ENCODE peak calls at places on chromosomes 3 and 15, in seven cellular contexts. P, S, Z, H, X, N and K are unnamed samples.

GRCh38 chr15:89361451-89362202 is 27.0 kb upstream of the POLG start:
- DNase-seq in Z (no peak), P (peak), H (peak), S (peak), N (peak), X (no peak), K (peak)

GRCh38 chr3:65672876-65673815 is 365.6 kb downstream of the MAGI1 start:
- DNase-seq in P (peak), N (peak), S (no peak), X (no peak), H (peak), Z (peak), K (peak)

GRCh38 chr15:50123861-50124556 is 5.0 kb upstream of the ATP8B4 start:
- DNase-seq in H (no peak), Z (no peak), X (no peak), S (no peak), P (no peak), N (peak), K (no peak)

GRCh38 chr3:69113536-69113935 is 8.9 kb downstream of the LMOD3 start:
- DNase-seq in H (no peak), X (no peak), Z (no peak), N (no peak), S (no peak), P (no peak), K (no peak)

GRCh38 chr15:33639968-33640367 is 328.3 kb upstream of the CHRM5 start:
- DNase-seq in Z (no peak), P (no peak), N (no peak), X (no peak), S (no peak), H (no peak), K (no peak)

GRCh38 chr15:77821959-77822256 is 189.2 kb upstream of the LINGO1 start:
- DNase-seq in S (no peak), P (no peak), X (no peak), H (no peak), N (no peak), Z (no peak), K (no peak)

GRCh38 chr3:143883151-143883550 is 34.9 kb upstream of the SLC9A9 start:
- DNase-seq in P (no peak), H (no peak), N (no peak), S (no peak), X (no peak), Z (no peak), K (no peak)

GRCh38 chr15:80010131-80010673 is 39.2 kb upstream of the BCL2A1 start:
- DNase-seq in P (no peak), Z (no peak), N (no peak), H (no peak), X (no peak), S (no peak), K (no peak)

GRCh38 chr15:86863226-86863915 is 783.7 kb downstream of the AGBL1 start:
- DNase-seq in S (no peak), P (no peak), Z (no peak), X (no peak), H (peak), N (no peak), K (no peak)

GRCh38 chr3:147159141-147159540 is 247.2 kb downstream of the ZIC4 start:
- DNase-seq in Z (no peak), H (no peak), S (no peak), X (no peak), N (no peak), P (no peak), K (no peak)

GRCh38 chr3:50227390-50228183 is 8.4 kb upstream of the GNAI2 start:
- DNase-seq in P (peak), N (peak), H (peak), Z (peak), X (peak), S (peak), K (peak)

GRCh38 chr3:23804441-23805227 is 1.1 kb upstream of the UBE2E1 start:
- DNase-seq in Z (no peak), H (no peak), P (no peak), S (no peak), N (no peak), X (no peak), K (no peak)

GRCh38 chr3:23806322-23807160 is 786 bp downstream of the UBE2E1 start:
- DNase-seq in H (peak), P (peak), S (no peak), X (no peak), Z (no peak), N (peak), K (no peak)

GRCh38 chr3:23805228-23805880 is 401 bp upstream of the UBE2E1 start:
- DNase-seq in S (no peak), Z (no peak), H (no peak), N (no peak), P (no peak), X (no peak), K (no peak)

GRCh38 chr3:23807161-23808015 is 1.6 kb downstream of the UBE2E1 start:
- DNase-seq in H (no peak), N (peak), S (no peak), P (no peak), X (no peak), Z (no peak), K (no peak)

DNA sequence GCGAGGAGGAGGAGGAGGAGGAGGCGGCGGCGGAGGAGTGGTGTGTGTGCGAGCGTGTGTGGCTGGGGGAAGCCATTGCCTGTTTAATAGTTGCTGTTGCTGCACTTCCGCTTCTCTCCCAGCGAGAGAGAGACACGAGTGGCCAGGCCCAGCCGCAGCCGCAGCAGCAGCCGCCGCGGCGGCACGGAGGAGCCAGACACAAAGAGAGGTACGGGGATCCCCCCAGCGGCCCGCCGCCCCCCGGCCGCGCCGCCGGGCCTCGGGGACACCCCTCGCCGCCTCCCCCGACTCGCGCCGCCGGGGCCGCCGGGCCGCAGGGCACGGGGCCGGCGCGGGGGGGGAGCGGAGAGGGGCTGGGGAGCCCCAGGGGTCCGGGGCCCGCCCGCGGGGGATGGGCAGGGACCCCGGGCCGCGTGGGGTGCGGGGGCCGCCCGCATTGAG is at the start of gene UBE2E1:
- DNase-seq in Z (peak), N (peak), S (peak), P (peak), X (peak), H (peak), K (peak)
- TF ChIP-seq POLR2A in Z (peak), N (peak), S (no peak), P (no peak), X (peak), H (peak), K (peak)

DNA sequence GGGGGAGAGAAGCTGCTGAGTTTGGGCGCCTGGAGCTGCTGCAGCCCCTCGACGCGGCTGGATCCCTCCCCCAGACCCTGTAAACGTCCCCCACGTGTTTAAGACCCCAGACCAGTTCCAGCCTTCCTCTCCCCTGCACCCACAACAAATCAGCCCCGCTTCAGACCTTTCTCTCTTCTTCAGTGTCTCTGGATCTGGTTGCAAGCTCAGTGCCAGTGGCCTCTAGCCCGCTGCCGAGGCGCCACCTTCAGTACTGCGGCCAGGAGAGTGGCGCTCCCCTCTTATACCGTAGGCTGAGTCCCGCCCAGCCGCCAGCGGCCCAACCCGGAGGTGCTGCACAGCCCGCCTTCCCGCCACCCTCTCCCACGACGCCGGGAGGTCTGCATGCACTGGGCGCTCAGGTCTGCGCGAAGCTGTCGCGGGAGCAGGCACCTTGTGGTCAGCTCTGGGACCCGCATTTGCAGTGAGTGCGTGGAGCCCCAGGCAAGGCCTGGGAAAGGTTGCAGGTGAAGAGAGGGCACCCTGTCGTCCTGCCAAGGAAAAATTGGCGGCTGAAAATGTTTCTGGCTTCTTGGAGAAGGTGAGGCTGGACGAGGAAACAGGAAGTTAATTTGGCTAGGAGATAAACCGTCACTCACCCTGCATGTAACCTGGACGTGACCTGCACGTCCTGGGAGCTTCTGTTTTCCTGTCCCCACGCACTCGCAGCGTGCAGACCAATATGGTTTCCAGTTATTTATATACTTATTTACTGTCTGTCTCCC is at the start of gene C2CD4B:
- DNase-seq in H (peak), P (peak), N (peak), S (peak), Z (no peak), X (no peak), K (no peak)
- TF ChIP-seq POLR2A in H (peak), P (no peak), N (no peak), S (no peak), Z (no peak), X (peak), K (no peak)

GRCh38 chr3:101561630-101562328 is at the start of gene TRMT10C:
- DNase-seq in N (peak), Z (peak), P (peak), X (peak), S (peak), H (peak), K (peak)
- TF ChIP-seq POLR2A in N (no peak), Z (peak), P (no peak), X (peak), S (peak), H (peak), K (peak)

DNA sequence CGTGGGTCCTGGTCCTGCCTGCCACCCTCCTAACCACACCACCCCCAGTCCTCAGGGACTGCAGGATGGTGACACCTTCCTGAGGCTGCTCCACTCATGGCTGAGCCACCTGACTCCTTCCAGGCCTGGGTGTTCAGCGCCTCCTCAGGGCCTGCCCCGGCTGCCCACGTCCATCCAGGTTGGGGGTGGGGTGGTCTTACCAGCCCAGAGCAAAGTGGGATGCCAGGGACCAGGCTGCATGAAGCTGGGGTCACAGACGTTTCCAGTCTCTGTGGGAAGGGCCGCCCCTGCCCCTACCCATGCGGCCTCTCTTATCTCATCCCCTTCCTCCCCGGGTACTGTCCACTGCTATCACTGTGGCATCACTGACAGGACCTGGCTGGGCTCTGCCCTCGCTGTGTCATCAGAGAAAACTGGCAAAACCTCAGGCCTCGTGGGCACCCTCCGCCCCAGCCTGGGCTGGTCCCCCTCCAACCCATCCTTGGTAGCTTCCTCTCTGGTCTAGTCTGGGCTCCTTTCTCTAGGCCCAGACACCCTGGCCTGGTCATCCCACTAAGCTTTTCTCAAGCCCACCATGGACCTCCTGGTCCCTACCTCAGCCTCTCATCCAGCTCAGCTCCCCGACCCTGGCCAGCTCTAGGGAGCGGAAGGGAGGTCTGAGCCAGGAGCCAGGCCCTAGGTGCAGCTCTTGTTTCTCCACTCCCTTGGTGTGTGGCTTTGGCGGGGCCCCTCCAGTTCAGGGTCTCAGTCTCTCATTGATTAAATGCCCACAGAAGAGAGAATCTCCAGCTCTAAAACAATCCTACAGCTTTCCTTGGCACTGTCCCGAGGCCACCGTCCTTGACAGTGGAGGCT is 32.9 kb downstream of the WNT7A start:
- DNase-seq in H (no peak), S (no peak), X (no peak), N (no peak), P (no peak), Z (no peak), K (no peak)
- TF ChIP-seq POLR2A in H (no peak), S (no peak), X (no peak), N (no peak), P (no peak), Z (no peak), K (no peak)

GRCh38 chr3:37986479-37987314 is 3.9 kb upstream of the VILL start:
- DNase-seq in Z (no peak), P (peak), X (no peak), H (peak), S (peak), N (no peak), K (no peak)
- TF ChIP-seq POLR2A in Z (no peak), P (no peak), X (no peak), H (peak), S (no peak), N (no peak), K (no peak)

DNA sequence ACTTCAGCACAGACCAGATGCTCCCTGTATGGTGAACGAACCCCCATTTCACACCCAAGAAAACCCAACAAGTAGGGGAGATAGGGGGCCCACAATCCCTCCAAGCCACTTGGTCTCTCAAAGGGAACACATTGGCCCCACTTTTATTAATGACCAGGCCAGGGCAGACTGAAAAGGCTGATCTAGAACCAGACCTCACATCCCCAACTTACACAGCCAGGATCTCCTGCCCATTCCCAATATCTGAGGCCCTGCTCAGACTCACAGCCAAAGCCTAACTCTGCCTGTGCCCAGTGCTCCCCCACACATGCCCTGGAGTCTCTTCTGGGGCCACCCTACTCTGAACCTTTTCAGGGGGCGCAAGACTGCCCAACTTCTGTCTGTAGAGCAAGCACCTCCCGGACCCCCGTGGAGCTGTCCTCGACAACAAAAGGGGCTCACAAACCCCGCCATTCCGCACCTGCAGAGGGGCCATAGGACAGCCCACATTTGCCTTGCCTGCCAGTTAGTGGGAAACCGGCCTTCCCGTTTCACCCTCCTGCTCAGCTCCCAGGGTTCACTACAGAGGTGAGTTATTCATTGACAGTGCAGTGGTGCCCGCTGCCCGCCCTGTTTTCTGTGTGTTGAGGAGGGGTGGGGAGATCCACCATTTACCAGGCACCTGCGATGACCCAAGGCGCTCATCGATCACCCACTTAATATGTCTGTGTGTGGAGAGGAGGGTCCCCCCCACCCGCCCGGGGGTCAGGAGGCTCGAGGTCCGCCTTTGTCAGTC is 1.6 kb downstream of the PLXNB1 start:
- DNase-seq in H (peak), Z (no peak), X (no peak), N (no peak), S (no peak), P (no peak), K (no peak)
- TF ChIP-seq POLR2A in H (peak), Z (no peak), X (no peak), N (no peak), S (no peak), P (no peak), K (no peak)

GRCh38 chr3:64488938-64489337 is 198.9 kb downstream of the ADAMTS9 start:
- DNase-seq in X (no peak), N (no peak), H (no peak), P (no peak), S (no peak), Z (no peak), K (no peak)

GRCh38 chr3:64490180-64490579 is 197.6 kb downstream of the ADAMTS9 start:
- DNase-seq in P (no peak), H (no peak), Z (no peak), S (no peak), X (no peak), N (no peak), K (no peak)

GRCh38 chr3:64489361-64490044 is 198.3 kb downstream of the ADAMTS9 start:
- DNase-seq in Z (no peak), S (peak), X (no peak), H (peak), P (no peak), N (no peak), K (no peak)

DNA sequence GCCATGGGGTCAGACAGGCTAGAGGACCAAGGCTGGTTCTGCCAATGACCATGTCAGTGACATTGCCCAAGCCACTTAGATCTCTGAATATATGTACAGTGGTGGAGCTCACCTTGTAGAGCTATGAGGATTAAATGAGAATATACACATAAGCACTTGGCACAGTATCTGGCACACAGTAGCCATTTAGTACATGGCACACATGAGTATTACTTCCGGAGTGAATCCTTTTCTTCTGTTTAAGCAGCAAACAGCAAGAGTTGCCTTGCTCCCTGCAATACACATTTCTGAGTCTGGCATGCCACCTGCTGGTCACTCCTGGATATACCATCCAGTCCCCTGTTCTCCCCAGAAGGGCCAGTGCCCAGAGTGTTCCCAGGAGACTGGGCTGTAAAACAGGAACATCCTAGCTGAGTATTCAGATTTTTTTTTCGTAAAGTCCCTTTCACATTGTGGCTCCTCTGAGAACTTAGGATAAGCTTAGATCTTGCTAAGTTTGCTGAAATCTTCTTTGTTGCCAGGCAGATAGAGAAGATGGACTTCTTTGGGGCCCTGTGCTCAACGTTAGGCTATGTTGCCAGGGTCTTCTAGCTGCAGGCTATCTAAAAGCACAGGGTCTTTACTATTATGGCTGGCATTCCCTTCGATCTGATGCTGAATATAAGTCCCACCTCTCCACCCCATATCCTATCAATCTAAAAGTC is 203.4 kb downstream of the ADAMTS9 start:
- DNase-seq in S (peak), Z (peak), X (peak), P (peak), H (peak), N (peak), K (peak)
- TF ChIP-seq POLR2A in S (no peak), Z (no peak), X (no peak), P (no peak), H (no peak), N (no peak), K (no peak)

DNA sequence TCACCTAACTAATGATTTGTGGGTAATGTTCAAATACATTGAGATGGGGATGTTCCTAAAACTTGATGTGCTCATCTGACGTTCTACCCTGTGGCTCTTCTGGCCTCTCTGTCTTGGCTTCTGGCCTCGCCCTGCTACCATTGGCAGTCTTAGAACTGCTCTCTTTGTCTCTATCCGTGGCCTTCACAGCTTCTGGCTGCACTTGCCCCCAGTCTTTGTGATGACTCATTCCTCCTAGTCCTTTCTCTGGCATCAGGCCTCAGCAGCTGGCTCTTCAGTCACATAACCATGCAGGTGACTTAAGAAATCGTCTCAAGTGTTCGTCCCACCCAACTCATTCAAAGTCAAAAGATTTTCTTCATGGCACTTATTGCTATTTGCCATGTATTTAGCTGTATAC is 188.1 kb downstream of the BBX start:
- DNase-seq in X (no peak), N (peak), P (peak), H (peak), S (no peak), Z (peak), K (no peak)
- TF ChIP-seq POLR2A in X (no peak), N (no peak), P (no peak), H (no peak), S (no peak), Z (no peak), K (no peak)